ENCODE peak calls at places on chromosomes 13 and 19, in five cellular contexts. I, W, Q, S and M are unnamed samples.

GRCh38 chr19:50190439-50190891 is 13.0 kb upstream of the MYH14 start:
- DNase-seq in I (no peak), W (no peak), Q (no peak), S (no peak), M (no peak)

GRCh38 chr13:46051958-46052313 is 610 bp downstream of the ZC3H13 start:
- DNase-seq in I (no peak), W (peak; percentile 1), Q (no peak), S (no peak), M (no peak)

GRCh38 chr13:50919291-50919690 is 9.7 kb downstream of the RNASEH2B start:
- DNase-seq in I (no peak), W (no peak), Q (no peak), S (no peak), M (no peak)

GRCh38 chr13:23986619-23987018 is 89.3 kb upstream of the C1QTNF9B start:
- DNase-seq in I (no peak), W (no peak), Q (no peak), S (no peak), M (no peak)

GRCh38 chr13:25286308-25286968 is 850 bp downstream of the MTMR6 start:
- DNase-seq in I (no peak), W (peak; percentile 36), Q (no peak), S (no peak), M (no peak)

GRCh38 chr13:45538382-45538781 is 73.6 kb downstream of the COG3 start:
- DNase-seq in I (no peak), W (no peak), Q (no peak), S (no peak), M (no peak)

GRCh38 chr13:45121421-45121820 is 1.1 kb downstream of the GTF2F2 start:
- DNase-seq in I (no peak), W (peak; percentile 54), Q (no peak), S (no peak), M (no peak)

GRCh38 chr13:109704771-109705628 is 81.4 kb downstream of the IRS2 start:
- DNase-seq in I (no peak), W (no peak), Q (peak; percentile 85), S (no peak), M (no peak)

GRCh38 chr19:4295972-4296771 is 6.0 kb downstream of the TMIGD2 start:
- DNase-seq in I (no peak), W (peak; percentile 45), Q (no peak), S (no peak), M (no peak)

GRCh38 chr13:98922306-98922705 is 55.6 kb downstream of the DOCK9 start:
- DNase-seq in I (no peak), W (no peak), Q (no peak), S (no peak), M (no peak)

GRCh38 chr13:36135876-36136275 is 4.7 kb upstream of the DCLK1 start:
- DNase-seq in I (no peak), W (no peak), Q (no peak), S (no peak), M (no peak)

GRCh38 chr13:52794589-52794988 is 53.9 kb downstream of the PCDH8 start:
- DNase-seq in I (no peak), W (no peak), Q (no peak), S (no peak), M (no peak)

GRCh38 chr13:43363156-43363918 is 340.0 kb downstream of the DNAJC15 start:
- DNase-seq in I (no peak), W (no peak), Q (no peak), S (no peak), M (no peak)

GRCh38 chr13:84896128-84896527 is 903.1 kb downstream of the SLITRK6 start:
- DNase-seq in I (no peak), W (peak; percentile 71), Q (no peak), S (no peak), M (peak; percentile 55)

GRCh38 chr19:48713041-48713863 is 6.3 kb downstream of the MAMSTR start:
- DNase-seq in I (no peak), W (peak; percentile 84), Q (no peak), S (no peak), M (peak; percentile 64)

GRCh38 chr13:44399045-44399444 is 25.4 kb downstream of the SERP2 start:
- DNase-seq in I (no peak), W (no peak), Q (no peak), S (no peak), M (no peak)

GRCh38 chr19:39352549-39353285 is 10.5 kb downstream of the SAMD4B start:
- DNase-seq in I (no peak), W (no peak), Q (no peak), S (peak; percentile 16), M (no peak)

GRCh38 chr19:18053571-18054219 is 33.0 kb downstream of the IL12RB1 start:
- DNase-seq in I (no peak), W (no peak), Q (no peak), S (no peak), M (no peak)

GRCh38 chr19:24033962-24034342 is 53.0 kb upstream of the ZNF254 start:
- DNase-seq in I (peak; percentile 16), W (peak; percentile 50), Q (peak; percentile 72), S (peak; percentile 79), M (peak; percentile 42)

GRCh38 chr19:5093953-5094718 is 125.2 kb downstream of the KDM4B start:
- DNase-seq in I (no peak), W (no peak), Q (no peak), S (no peak), M (no peak)

GRCh38 chr13:106113796-106114195 is 421.7 kb downstream of the EFNB2 start:
- DNase-seq in I (no peak), W (no peak), Q (no peak), S (no peak), M (no peak)

GRCh38 chr13:60226507-60226906 is 62.8 kb upstream of the DIAPH3 start:
- DNase-seq in I (no peak), W (peak; percentile 51), Q (no peak), S (no peak), M (peak; percentile 79)

GRCh38 chr19:32406161-32407003 is 812 bp downstream of the DPY19L3 start:
- DNase-seq in I (no peak), W (peak; percentile 83), Q (no peak), S (no peak), M (no peak)

GRCh38 chr13:64332048-64332447 is 2898.1 kb downstream of the PCDH9 start:
- DNase-seq in I (no peak), W (no peak), Q (no peak), S (no peak), M (no peak)

GRCh38 chr13:44364601-44365000 is 9.0 kb upstream of the SERP2 start:
- DNase-seq in I (no peak), W (no peak), Q (no peak), S (no peak), M (peak; percentile 89)

GRCh38 chr13:49314344-49314882 is 66.7 kb downstream of the CDADC1 start:
- DNase-seq in I (no peak), W (no peak), Q (no peak), S (no peak), M (no peak)

GRCh38 chr13:111322916-111323331 is 2.5 kb downstream of the TEX29 start:
- DNase-seq in I (no peak), W (no peak), Q (no peak), S (peak; percentile 60), M (no peak)

GRCh38 chr13:51282322-51282721 is 57.2 kb upstream of the SERPINE3 start:
- DNase-seq in I (no peak), W (no peak), Q (no peak), S (no peak), M (no peak)

GRCh38 chr13:112733661-112734379 is 44.0 kb downstream of the ATP11A start:
- DNase-seq in I (no peak), W (peak; percentile 83), Q (no peak), S (no peak), M (no peak)

GRCh38 chr19:46885411-46885810 is 24.6 kb downstream of the ARHGAP35 start:
- DNase-seq in I (no peak), W (no peak), Q (no peak), S (no peak), M (no peak)

GRCh38 chr19:34265221-34265650 is 10.9 kb downstream of the GARRE1 start:
- DNase-seq in I (no peak), W (peak; percentile 66), Q (no peak), S (no peak), M (no peak)
- H3K4me3 ChIP-seq in I (no peak overlapping the region), W (no peak overlapping the region), Q (peak overlapping the region; percentile 46), S (no peak overlapping the region), M (no peak overlapping the region)

GRCh38 chr19:42122691-42123607 is 9.3 kb downstream of the POU2F2 start:
- DNase-seq in I (no peak), W (no peak), Q (no peak), S (no peak), M (no peak)
- H3K27me3 ChIP-seq in I (no peaks in the 10 kb centered on the region), W (no peaks in the 10 kb centered on the region), Q (peaks cover 7% of the 10 kb centered on the region), S (peaks cover 1% of the 10 kb centered on the region), M (no peaks in the 10 kb centered on the region)

GRCh38 chr19:28727835-28728159 is 485.2 kb downstream of the UQCRFS1 start:
- DNase-seq in I (no peak), W (no peak), Q (no peak), S (no peak), M (no peak)
- H3K4me3 ChIP-seq in I (no peak overlapping the region), W (peak overlapping the region; percentile 62), Q (no peak overlapping the region), S (no peak overlapping the region), M (no peak overlapping the region)

GRCh38 chr19:7698583-7698982 is 3.3 kb downstream of the FCER2 start:
- DNase-seq in I (no peak), W (no peak), Q (no peak), S (no peak), M (no peak)
- H3K27me3 ChIP-seq in I (no peaks in the 10 kb centered on the region), W (no peaks in the 10 kb centered on the region), Q (peaks cover 33% of the 10 kb centered on the region), S (no peaks in the 10 kb centered on the region), M (no peaks in the 10 kb centered on the region)